ENCODE peak calls at places on chromosomes 4 and X, in four cellular contexts. O is K562, S is HepG2, J is GM12878. L is an unnamed sample.

GRCh38 chr4:40288547-40288946 is 46.6 kb upstream of the CHRNA9 start:
- DNase-seq in O (no peak), S (no peak), J (no peak), L (no peak)

GRCh38 chr4:5919571-5919970 is 26.7 kb upstream of the CRMP1 start:
- DNase-seq in O (no peak), S (no peak), J (no peak), L (no peak)

GRCh38 chr4:87679449-87680169 is 29.5 kb downstream of the DMP1 start:
- DNase-seq in O (peak), S (peak), J (peak), L (peak)

GRCh38 chr4:17103231-17103630 is 204.8 kb upstream of the LDB2 start:
- DNase-seq in O (no peak), S (no peak), J (no peak), L (no peak)

GRCh38 chr4:10186228-10187214 is 69.9 kb upstream of the WDR1 start:
- DNase-seq in O (peak), S (no peak), J (no peak), L (no peak)

GRCh38 chr4:41287005-41287404 is 30.3 kb downstream of the UCHL1 start:
- DNase-seq in O (no peak), S (no peak), J (no peak), L (no peak)

GRCh38 chr4:86664959-86665358 is 70.8 kb downstream of the PTPN13 start:
- DNase-seq in O (no peak), S (no peak), J (no peak), L (no peak)

GRCh38 chr4:71460368-71460767 is 121.5 kb downstream of the SLC4A4 start:
- DNase-seq in O (no peak), S (no peak), J (no peak), L (no peak)

GRCh38 chrX:103674531-103675454 is 11.7 kb downstream of the MORF4L2 start:
- DNase-seq in O (no peak), S (no peak), J (no peak), L (no peak)

GRCh38 chrX:17680732-17681413 is 56.4 kb upstream of the SCML1 start:
- DNase-seq in O (no peak), S (no peak), J (no peak), L (no peak)

GRCh38 chrX:17679261-17679660 is 58.0 kb upstream of the SCML1 start:
- DNase-seq in O (no peak), S (no peak), J (no peak), L (no peak)

GRCh38 chrX:17682259-17682658 is 55.0 kb upstream of the SCML1 start:
- DNase-seq in O (no peak), S (no peak), J (no peak), L (no peak)

GRCh38 chrX:17685026-17685425 is 52.3 kb upstream of the SCML1 start:
- DNase-seq in O (no peak), S (no peak), J (no peak), L (no peak)

GRCh38 chrX:17679820-17680219 is 57.5 kb upstream of the SCML1 start:
- DNase-seq in O (no peak), S (no peak), J (no peak), L (no peak)
- TF ChIP-seq HDAC6 in O (no peak), S (no peak), J (no peak), L (no peak)

GRCh38 chr4:24646777-24647460 is 62.6 kb upstream of the DHX15 start:
- DNase-seq in O (no peak), S (no peak), J (no peak), L (no peak)
- TF ChIP-seq HDAC6 in O (no peak), S (no peak), J (no peak), L (no peak)

GRCh38 chr4:55123791-55124190 is 1.6 kb downstream of the KDR start:
- DNase-seq in O (no peak), S (no peak), J (no peak), L (no peak)

GRCh38 chr4:55122235-55122634 is 3.2 kb downstream of the KDR start:
- DNase-seq in O (no peak), S (peak), J (no peak), L (no peak)

GRCh38 chr4:55125763-55126541 is 557 bp upstream of the KDR start:
- DNase-seq in O (no peak), S (no peak), J (no peak), L (peak)

GRCh38 chr4:55125087-55125721 is at the start of gene KDR:
- DNase-seq in O (peak), S (no peak), J (no peak), L (no peak)

GRCh38 chr4:55124337-55125076 is 888 bp downstream of the KDR start:
- DNase-seq in O (no peak), S (no peak), J (no peak), L (peak)
- TF ChIP-seq HDAC6 in O (no peak), S (no peak), J (no peak), L (no peak)

GRCh38 chr4:13970349-13970748 is 342.8 kb upstream of the BOD1L1 start:
- DNase-seq in O (no peak), S (no peak), J (no peak), L (no peak)

GRCh38 chr4:13968723-13969122 is 341.2 kb upstream of the BOD1L1 start:
- DNase-seq in O (no peak), S (no peak), J (no peak), L (no peak)

GRCh38 chr4:13963601-13964000 is 336.1 kb upstream of the BOD1L1 start:
- DNase-seq in O (no peak), S (no peak), J (no peak), L (no peak)

GRCh38 chr4:13966241-13967195 is 339.0 kb upstream of the BOD1L1 start:
- DNase-seq in O (no peak), S (no peak), J (no peak), L (no peak)
- TF ChIP-seq HDAC6 in O (no peak), S (no peak), J (no peak), L (no peak)

DNA sequence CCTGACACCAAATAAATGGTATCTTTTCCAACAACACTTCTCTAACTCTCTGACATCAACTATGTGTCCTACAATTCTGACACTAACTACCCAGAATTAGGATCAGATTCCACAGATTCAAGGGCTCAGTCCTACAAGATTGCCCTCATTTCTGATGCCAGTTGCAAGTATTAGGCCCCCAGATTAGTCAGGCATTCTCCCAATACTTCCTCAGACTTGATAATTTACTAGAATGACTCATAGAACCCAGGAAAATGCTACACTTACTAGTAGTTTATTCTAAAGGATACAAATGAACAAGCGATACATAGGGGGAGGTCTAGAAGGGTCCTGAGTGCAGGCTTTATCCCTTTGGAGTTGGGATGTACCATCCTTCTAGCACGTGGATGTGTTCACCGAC is 8.5 kb downstream of the TIGD2 start:
- DNase-seq in O (no peak), S (no peak), J (no peak), L (no peak)
- TF ChIP-seq HDAC6 in O (no peak), S (no peak), J (no peak), L (no peak)

GRCh38 chrX:49185062-49185394 is 1.1 kb downstream of the PRICKLE3 start:
- DNase-seq in O (no peak), S (no peak), J (no peak), L (no peak)

GRCh38 chrX:49187028-49187394 is 838 bp upstream of the PRICKLE3 start:
- DNase-seq in O (no peak), S (no peak), J (no peak), L (peak)

GRCh38 chrX:49187526-49187925 is 1.4 kb upstream of the PRICKLE3 start:
- DNase-seq in O (no peak), S (no peak), J (no peak), L (no peak)

GRCh38 chrX:49184294-49185061 is 1.7 kb downstream of the PRICKLE3 start:
- DNase-seq in O (peak), S (no peak), J (no peak), L (peak)

DNA sequence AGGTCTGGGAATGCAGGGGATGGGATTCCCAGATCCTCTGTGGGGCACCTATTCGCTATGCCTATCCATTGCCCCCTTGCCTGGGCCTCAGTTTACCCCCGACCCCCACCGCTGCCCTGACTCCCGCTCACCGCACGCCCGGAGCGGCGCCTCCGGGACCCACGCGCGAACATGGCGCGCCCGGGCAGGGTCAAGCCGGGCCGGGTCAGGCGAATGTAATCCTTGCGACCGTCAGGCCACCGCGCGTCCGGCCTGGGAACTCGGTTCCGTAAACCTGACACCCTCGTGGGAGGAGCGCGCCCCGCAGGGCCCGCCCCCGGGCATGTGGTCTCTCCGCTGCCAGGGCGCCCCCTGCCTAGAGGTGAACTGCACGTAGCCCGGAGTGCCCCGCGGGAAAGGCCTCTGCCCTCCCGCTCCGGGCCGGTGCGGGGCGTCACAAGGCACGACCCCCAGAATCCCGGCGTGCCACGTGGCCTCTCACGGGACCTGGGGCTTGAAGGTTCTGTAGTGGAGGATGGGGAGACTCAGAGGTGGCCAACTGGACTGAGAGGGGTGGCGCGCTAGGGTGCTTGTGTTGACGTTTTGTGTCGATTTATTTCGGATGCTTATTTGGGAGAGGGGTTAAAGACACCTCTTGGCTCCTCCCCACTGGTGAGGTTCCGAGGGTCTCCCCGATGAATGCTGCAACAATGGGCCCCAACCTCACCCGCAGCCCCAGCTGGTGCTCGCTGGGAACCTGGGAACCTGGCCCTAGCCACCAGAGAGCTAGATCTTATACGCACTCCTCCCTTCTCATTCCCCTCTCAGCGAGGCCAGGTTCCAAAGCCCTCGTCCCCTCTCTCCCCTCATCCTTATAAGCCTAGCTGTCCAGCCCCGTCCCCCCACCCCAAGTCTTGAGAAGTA is at the start of gene PRICKLE3:
- DNase-seq in O (peak), S (peak), J (no peak), L (no peak)
- TF ChIP-seq HDAC6 in O (no peak), S (no peak), J (no peak), L (no peak)

GRCh38 chr4:184747034-184747830 is 13.3 kb upstream of the CENPU start:
- DNase-seq in O (peak), S (peak), J (no peak), L (no peak)
- TF ChIP-seq HDAC6 in O (no peak), S (no peak), J (no peak), L (no peak)